ENCODE peak calls at places on chromosome 7, in seven cellular contexts. Z is HCT116, Y is SK-N-SH, K is H1, D is K562, O is HepG2, W is GM12878. A is an unnamed sample.

GRCh38 chr7:100897111-100897608 is 1.5 kb upstream of the ACHE start:
- DNase-seq in Z (no peak), Y (peak), K (peak), D (peak), O (no peak), W (no peak), A (no peak)

GRCh38 chr7:95367606-95368005 is 28.6 kb downstream of the PON3 start:
- DNase-seq in Z (no peak), Y (no peak), K (no peak), D (no peak), O (no peak), W (no peak), A (peak)

GRCh38 chr7:1943933-1944618 is 274.0 kb downstream of the ELFN1 start:
- DNase-seq in Z (no peak), Y (no peak), K (no peak), D (no peak), O (no peak), W (no peak), A (no peak)

GRCh38 chr7:87875151-87876039 is 765 bp downstream of the SLC25A40 start:
- DNase-seq in Z (no peak), Y (peak), K (no peak), D (peak), O (peak), W (no peak), A (no peak)

GRCh38 chr7:157907091-157907490 is 570.3 kb downstream of the DNAJB6 start:
- DNase-seq in Z (no peak), Y (no peak), K (no peak), D (no peak), O (no peak), W (no peak), A (no peak)

GRCh38 chr7:156121434-156121833 is 309.2 kb upstream of the SHH start:
- DNase-seq in Z (no peak), Y (no peak), K (no peak), D (no peak), O (no peak), W (no peak), A (no peak)

GRCh38 chr7:93228302-93228701 is 2.0 kb upstream of the HEPACAM2 start:
- DNase-seq in Z (peak), Y (peak), K (no peak), D (peak), O (peak), W (peak), A (peak)

GRCh38 chr7:158737064-158737695 is 32.6 kb upstream of the NCAPG2 start:
- DNase-seq in Z (no peak), Y (no peak), K (peak), D (no peak), O (no peak), W (no peak), A (no peak)

GRCh38 chr7:41886906-41887311 is 184.0 kb upstream of the INHBA start:
- DNase-seq in Z (no peak), Y (no peak), K (no peak), D (no peak), O (no peak), W (no peak), A (no peak)

GRCh38 chr7:148277042-148277660 is 313.4 kb upstream of the C7orf33 start:
- DNase-seq in Z (no peak), Y (no peak), K (no peak), D (no peak), O (no peak), W (no peak), A (no peak)

GRCh38 chr7:106646256-106646655 is 14.7 kb downstream of the CCDC71L start:
- DNase-seq in Z (no peak), Y (no peak), K (no peak), D (no peak), O (no peak), W (no peak), A (no peak)
- TF ChIP-seq JUND in Z (no peak), Y (no peak), K (no peak), D (no peak), O (no peak), W (no peak), A (no peak)

GRCh38 chr7:151454306-151454705 is 14.4 kb upstream of the CRYGN start:
- DNase-seq in Z (no peak), Y (no peak), K (no peak), D (no peak), O (no peak), W (no peak), A (no peak)
- TF ChIP-seq JUND in Z (no peak), Y (no peak), K (no peak), D (no peak), O (no peak), W (no peak), A (no peak)

DNA sequence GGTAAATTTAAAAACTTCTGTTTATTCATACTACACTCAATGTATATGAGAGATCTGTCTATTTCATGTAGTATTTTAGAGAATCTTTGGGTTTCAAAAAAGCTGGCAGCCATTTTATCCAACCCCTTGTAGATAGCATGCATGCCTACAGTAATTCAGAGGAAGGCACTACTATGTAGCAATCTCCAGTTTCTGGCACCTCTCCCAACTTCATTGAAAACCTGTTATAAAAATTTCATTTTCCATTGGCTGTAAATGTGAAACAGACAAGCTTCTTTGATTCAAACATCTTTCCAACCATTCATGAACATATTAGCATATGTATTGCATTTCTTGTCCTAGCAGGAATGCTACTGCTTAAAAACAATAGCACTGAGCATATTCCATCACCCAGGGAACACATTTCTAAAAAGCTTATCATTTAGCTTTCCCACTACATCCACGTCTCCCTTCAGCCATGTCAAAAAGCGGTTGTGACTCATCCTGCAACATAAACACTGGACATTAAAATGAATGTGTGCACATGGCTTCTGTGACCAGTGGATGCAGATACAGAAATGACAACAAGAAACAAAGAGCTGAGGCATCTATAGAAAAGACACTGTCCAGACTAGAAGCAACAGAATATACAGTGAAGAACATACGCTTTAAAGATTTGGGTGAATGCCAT is 330.5 kb upstream of the AOAH start:
- DNase-seq in Z (no peak), Y (no peak), K (no peak), D (no peak), O (no peak), W (no peak), A (no peak)
- TF ChIP-seq JUND in Z (no peak), Y (no peak), K (no peak), D (no peak), O (no peak), W (no peak), A (no peak)

GRCh38 chr7:96723622-96724021 is 14.0 kb upstream of the SEM1 start:
- DNase-seq in Z (no peak), Y (no peak), K (no peak), D (no peak), O (no peak), W (no peak), A (no peak)
- TF ChIP-seq JUND in Z (no peak), Y (no peak), K (no peak), D (no peak), O (no peak), W (no peak), A (no peak)

GRCh38 chr7:110918949-110919548 is 171.9 kb upstream of the LRRN3 start:
- DNase-seq in Z (no peak), Y (no peak), K (no peak), D (no peak), O (no peak), W (peak), A (no peak)

GRCh38 chr7:110921478-110922210 is 169.3 kb upstream of the LRRN3 start:
- DNase-seq in Z (no peak), Y (no peak), K (no peak), D (no peak), O (no peak), W (no peak), A (no peak)

GRCh38 chr7:110922906-110923305 is 168.0 kb upstream of the LRRN3 start:
- DNase-seq in Z (no peak), Y (no peak), K (no peak), D (no peak), O (peak), W (no peak), A (peak)
- TF ChIP-seq JUND in Z (peak), Y (peak), K (no peak), D (no peak), O (no peak), W (no peak), A (no peak)

GRCh38 chr7:108083980-108084379 is 46.2 kb downstream of the LAMB4 start:
- DNase-seq in Z (no peak), Y (no peak), K (no peak), D (no peak), O (no peak), W (no peak), A (no peak)
- TF ChIP-seq JUND in Z (no peak), Y (peak), K (no peak), D (peak), O (no peak), W (no peak), A (no peak)

GRCh38 chr7:128115821-128116723 is 84.8 kb upstream of the LRRC4 start:
- DNase-seq in Z (no peak), Y (no peak), K (peak), D (no peak), O (no peak), W (no peak), A (no peak)
- TF ChIP-seq JUND in Z (no peak), Y (no peak), K (no peak), D (no peak), O (no peak), W (no peak), A (no peak)

DNA sequence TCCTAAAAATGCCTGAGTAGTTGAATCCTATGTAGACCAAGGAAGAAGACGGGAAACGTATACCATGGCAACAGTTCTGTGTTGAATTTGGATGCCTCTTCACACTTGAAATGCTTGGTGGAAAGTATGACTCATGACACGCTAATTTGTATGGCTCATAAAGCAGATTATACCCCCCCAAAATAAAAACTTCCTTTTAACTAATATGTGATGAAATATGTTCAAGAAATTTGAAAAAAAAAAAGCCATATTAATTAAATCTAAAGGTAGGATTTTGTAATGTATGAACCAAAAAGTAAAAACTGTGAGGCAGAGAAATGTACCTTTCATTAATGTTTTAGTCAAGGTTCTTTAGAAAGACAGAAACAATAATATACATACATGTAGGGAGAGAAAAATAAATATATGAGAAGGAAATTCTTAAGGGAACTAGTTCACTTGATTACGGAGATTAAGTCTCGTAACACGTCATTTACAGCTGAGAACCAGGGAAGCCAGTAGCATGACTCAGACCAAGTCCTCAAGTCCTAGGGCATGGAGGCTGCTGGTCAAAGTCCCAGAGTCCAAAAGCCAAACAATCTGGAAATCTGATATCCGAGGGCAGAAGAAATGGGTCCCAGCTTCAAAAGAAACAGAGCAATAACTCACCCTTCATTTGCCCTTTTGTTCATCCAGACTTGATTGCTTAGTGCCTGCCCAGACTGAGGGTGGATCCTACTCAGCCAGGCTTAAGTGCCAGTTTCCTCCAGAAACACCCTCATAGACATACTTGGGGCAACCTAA is 485.1 kb downstream of the SEMA3D start:
- DNase-seq in Z (peak), Y (no peak), K (no peak), D (peak), O (peak), W (no peak), A (peak)
- TF ChIP-seq JUND in Z (peak), Y (peak), K (no peak), D (peak), O (no peak), W (no peak), A (no peak)

GRCh38 chr7:32905175-32905662 is 13.7 kb upstream of the KBTBD2 start:
- DNase-seq in Z (peak), Y (peak), K (peak), D (peak), O (no peak), W (no peak), A (no peak)
- TF ChIP-seq JUND in Z (no peak), Y (no peak), K (no peak), D (peak), O (no peak), W (no peak), A (no peak)

DNA sequence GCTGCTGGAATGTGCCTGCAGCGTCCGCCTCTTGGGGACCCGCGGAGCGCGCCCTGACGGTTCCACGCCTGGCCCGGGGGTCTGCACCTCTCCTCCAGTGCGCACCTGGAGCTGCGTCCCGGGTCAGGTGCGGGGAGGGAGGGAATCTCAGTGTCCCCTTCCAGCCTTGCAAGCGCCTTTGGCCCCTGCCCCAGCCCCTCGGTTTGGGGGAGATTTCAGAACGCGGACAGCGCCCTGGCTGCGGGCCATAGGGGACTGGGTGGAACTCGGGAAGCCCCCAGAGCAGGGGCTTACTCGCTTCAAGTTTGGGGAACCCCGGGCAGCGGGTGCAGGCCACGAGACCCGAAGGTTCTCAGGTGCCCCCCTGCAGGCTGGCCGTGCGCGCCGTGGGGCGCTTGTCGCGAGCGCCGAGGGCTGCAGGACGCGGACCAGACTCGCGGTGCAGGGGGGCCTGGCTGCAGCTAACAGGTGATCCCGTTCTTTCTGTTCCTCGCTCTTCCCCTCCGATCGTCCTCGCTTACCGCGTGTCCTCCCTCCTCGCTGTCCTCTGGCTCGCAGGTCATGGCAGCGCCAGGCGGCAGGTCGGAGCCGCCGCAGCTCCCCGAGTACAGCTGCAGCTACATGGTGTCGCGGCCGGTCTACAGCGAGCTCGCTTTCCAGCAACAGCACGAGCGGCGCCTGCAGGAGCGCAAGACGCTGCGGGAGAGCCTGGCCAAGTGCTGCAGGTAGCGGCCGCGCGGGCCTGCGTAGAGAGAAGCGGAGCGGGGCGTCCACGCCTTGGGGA is 645 bp downstream of the SLC26A4 start:
- DNase-seq in Z (no peak), Y (peak), K (peak), D (no peak), O (peak), W (no peak), A (peak)
- TF ChIP-seq JUND in Z (no peak), Y (no peak), K (no peak), D (no peak), O (no peak), W (no peak), A (no peak)